ENCODE peak calls at places on chromosomes 1 and 21, in five cellular contexts. G is A549, N is NCI-H1105, C is cardiac muscle cell, Y is T1000. I is an unnamed sample.

GRCh38 chr21:45973475-45974072 is 8.0 kb upstream of the COL6A1 start:
- DNase-seq in G (peak), N (peak), C (peak), Y (peak), I (peak)

GRCh38 chr21:41124626-41125240 is 43.2 kb upstream of the BACE2 start:
- DNase-seq in G (no peak), N (no peak), C (no peak), Y (no peak), I (no peak)

GRCh38 chr1:153728305-153729066 is 636 bp downstream of the INTS3 start:
- DNase-seq in G (peak), N (no peak), C (peak), Y (no peak), I (no peak)

GRCh38 chr1:110144366-110144765 is 5.9 kb upstream of the SLC6A17 start:
- DNase-seq in G (no peak), N (no peak), C (no peak), Y (no peak), I (no peak)

GRCh38 chr21:29860346-29860745 is 79.5 kb downstream of the GRIK1 start:
- DNase-seq in G (no peak), N (no peak), C (no peak), Y (no peak), I (no peak)

GRCh38 chr1:12345350-12346217 is 115.8 kb downstream of the VPS13D start:
- DNase-seq in G (no peak), N (no peak), C (no peak), Y (no peak), I (no peak)

GRCh38 chr1:196660912-196661311 is 9.1 kb downstream of the CFH start:
- DNase-seq in G (peak), N (peak), C (peak), Y (no peak), I (no peak)

GRCh38 chr1:185539277-185539943 is 194.8 kb upstream of the HMCN1 start:
- DNase-seq in G (no peak), N (no peak), C (no peak), Y (no peak), I (no peak)

GRCh38 chr1:211985556-211986264 is 49.6 kb downstream of the INTS7 start:
- DNase-seq in G (no peak), N (no peak), C (no peak), Y (no peak), I (no peak)

GRCh38 chr1:195828322-195828721 is 779.9 kb downstream of the KCNT2 start:
- DNase-seq in G (no peak), N (no peak), C (no peak), Y (no peak), I (no peak)

GRCh38 chr1:24941566-24941965 is 11.5 kb upstream of the RUNX3 start:
- DNase-seq in G (no peak), N (no peak), C (no peak), Y (no peak), I (no peak)

GRCh38 chr1:33338495-33339211 is 17.8 kb upstream of the A3GALT2 start:
- DNase-seq in G (no peak), N (no peak), C (peak), Y (no peak), I (no peak)

GRCh38 chr1:180098242-180098995 is 56.2 kb upstream of the QSOX1 start:
- DNase-seq in G (no peak), N (no peak), C (no peak), Y (peak), I (no peak)

GRCh38 chr1:25173809-25174320 is 58.4 kb downstream of the SYF2 start:
- DNase-seq in G (no peak), N (no peak), C (no peak), Y (no peak), I (no peak)

GRCh38 chr1:8682573-8682972 is 134.9 kb downstream of the RERE start:
- DNase-seq in G (no peak), N (no peak), C (no peak), Y (no peak), I (no peak)

GRCh38 chr1:184892116-184892515 is 82.2 kb downstream of the NIBAN1 start:
- DNase-seq in G (no peak), N (no peak), C (no peak), Y (no peak), I (no peak)

GRCh38 chr1:20279507-20279906 is 11.2 kb upstream of the VWA5B1 start:
- DNase-seq in G (no peak), N (no peak), C (no peak), Y (no peak), I (peak)

GRCh38 chr1:206925116-206925736 is 3.5 kb upstream of the FCMR start:
- DNase-seq in G (no peak), N (no peak), C (no peak), Y (no peak), I (no peak)

GRCh38 chr1:54413295-54413694 is 7.1 kb upstream of the SSBP3 start:
- DNase-seq in G (no peak), N (no peak), C (no peak), Y (no peak), I (no peak)

GRCh38 chr1:113118266-113118665 is 45.3 kb downstream of the LRIG2 start:
- DNase-seq in G (no peak), N (no peak), C (no peak), Y (no peak), I (no peak)

GRCh38 chr21:21714396-21714795 is 716.2 kb downstream of the NCAM2 start:
- DNase-seq in G (no peak), N (no peak), C (no peak), Y (no peak), I (no peak)

GRCh38 chr1:11376981-11377583 is 101.9 kb upstream of the DISP3 start:
- DNase-seq in G (no peak), N (no peak), C (no peak), Y (no peak), I (no peak)

GRCh38 chr1:65153635-65154034 is 5.6 kb downstream of the AK4 start:
- DNase-seq in G (no peak), N (no peak), C (no peak), Y (no peak), I (no peak)

GRCh38 chr1:92951141-92951582 is 10.1 kb downstream of the DIPK1A start:
- DNase-seq in G (peak), N (no peak), C (no peak), Y (peak), I (peak)

GRCh38 chr1:231139659-231140650 is 21.9 kb upstream of the TRIM67 start:
- DNase-seq in G (peak), N (no peak), C (no peak), Y (peak), I (peak)

GRCh38 chr21:36640260-36641244 is 58.4 kb upstream of the SIM2 start:
- DNase-seq in G (no peak), N (no peak), C (no peak), Y (no peak), I (no peak)

GRCh38 chr21:42463861-42464515 is 32.0 kb downstream of the RSPH1 start:
- DNase-seq in G (no peak), N (peak), C (no peak), Y (no peak), I (no peak)

GRCh38 chr1:67880056-67880601 is 46.9 kb upstream of the GNG12 start:
- DNase-seq in G (peak), N (peak), C (no peak), Y (peak), I (no peak)

GRCh38 chr1:74964508-74964907 is 169.7 kb upstream of the LHX8 start:
- DNase-seq in G (no peak), N (peak), C (peak), Y (no peak), I (no peak)